ENCODE peak calls at places on chromosomes 2 and 18, in nine cellular contexts. W is tibial nerve, R is B cell, F is fibroblast of lung, P is nephron progenitor cell, A is bronchial epithelial cell, C is ovary, D is RWPE1, T is OCI-LY7. Z is an unnamed sample.

GRCh38 chr2:28052691-28053090 is 162.2 kb downstream of the BABAM2 start:
- DNase-seq in R (no peak), W (no peak), P (no peak), C (no peak), D (no peak), F (peak), A (no peak), T (no peak), Z (no peak)

GRCh38 chr2:76268928-76269327 is 558.2 kb upstream of the GCFC2 start:
- DNase-seq in D (peak), P (no peak), F (peak), A (no peak), C (no peak), W (no peak), R (no peak), T (no peak), Z (no peak)

GRCh38 chr2:134711622-134712125 is 7.1 kb downstream of the TMEM163 start:
- DNase-seq in F (no peak), W (no peak), R (no peak), C (no peak), T (no peak), A (no peak), P (no peak), D (no peak), Z (no peak)

GRCh38 chr2:59233910-59234309 is 992.8 kb upstream of the FANCL start:
- DNase-seq in F (no peak), T (no peak), D (no peak), A (peak), W (no peak), R (no peak), P (no peak), C (no peak), Z (no peak)

GRCh38 chr2:57372237-57372962 is 674.2 kb upstream of the VRK2 start:
- DNase-seq in F (no peak), R (no peak), C (no peak), A (no peak), D (no peak), W (no peak), P (no peak), T (no peak), Z (no peak)

GRCh38 chr2:29613792-29614266 is 307.6 kb downstream of the ALK start:
- DNase-seq in C (no peak), P (no peak), T (no peak), D (no peak), A (no peak), F (no peak), W (no peak), R (no peak), Z (no peak)

GRCh38 chr2:74944987-74945782 is 13.3 kb upstream of the POLE4 start:
- DNase-seq in C (no peak), D (no peak), W (no peak), F (peak), A (peak), R (no peak), P (no peak), T (peak), Z (peak)

GRCh38 chr2:207767461-207768167 is 2.1 kb downstream of the FZD5 start:
- DNase-seq in P (peak), R (no peak), F (peak), C (peak), W (peak), A (peak), D (peak), T (no peak), Z (no peak)

GRCh38 chr18:7978834-7979233 is 411.7 kb downstream of the PTPRM start:
- DNase-seq in A (no peak), T (no peak), F (no peak), W (no peak), P (no peak), R (no peak), C (no peak), D (no peak), Z (no peak)

GRCh38 chr18:7979714-7980113 is 412.6 kb downstream of the PTPRM start:
- DNase-seq in A (no peak), T (no peak), R (no peak), D (no peak), P (no peak), C (no peak), W (no peak), F (no peak), Z (no peak)

GRCh38 chr18:7980661-7981060 is 413.5 kb downstream of the PTPRM start:
- DNase-seq in R (no peak), A (no peak), T (no peak), C (no peak), P (no peak), W (no peak), F (no peak), D (no peak), Z (no peak)

GRCh38 chr18:7982216-7982615 is 415.1 kb downstream of the PTPRM start:
- DNase-seq in T (no peak), R (no peak), W (no peak), P (no peak), A (no peak), D (no peak), F (no peak), C (no peak), Z (no peak)

GRCh38 chr18:7980136-7980535 is 413.0 kb downstream of the PTPRM start:
- DNase-seq in T (peak), R (no peak), W (no peak), D (no peak), A (peak), C (no peak), F (no peak), P (no peak), Z (no peak)
- TF ChIP-seq CTCF in T (peak), R (no peak), W (no peak), D (no peak), A (peak), C (no peak), F (peak), P (no peak), Z (no peak)

GRCh38 chr2:16031848-16032159 is 91.5 kb downstream of the MYCN start:
- DNase-seq in D (no peak), C (no peak), R (no peak), P (no peak), W (no peak), T (no peak), F (no peak), A (no peak), Z (no peak)

GRCh38 chr2:16031055-16031847 is 90.9 kb downstream of the MYCN start:
- DNase-seq in D (no peak), A (no peak), W (no peak), R (no peak), T (no peak), P (no peak), C (no peak), F (no peak), Z (no peak)

GRCh38 chr2:16028644-16029043 is 88.3 kb downstream of the MYCN start:
- DNase-seq in C (no peak), D (no peak), T (no peak), W (no peak), P (no peak), R (no peak), A (no peak), F (no peak), Z (no peak)

GRCh38 chr2:16032282-16033031 is 92.1 kb downstream of the MYCN start:
- DNase-seq in C (no peak), P (no peak), D (no peak), T (no peak), R (no peak), A (no peak), F (no peak), W (no peak), Z (no peak)

DNA sequence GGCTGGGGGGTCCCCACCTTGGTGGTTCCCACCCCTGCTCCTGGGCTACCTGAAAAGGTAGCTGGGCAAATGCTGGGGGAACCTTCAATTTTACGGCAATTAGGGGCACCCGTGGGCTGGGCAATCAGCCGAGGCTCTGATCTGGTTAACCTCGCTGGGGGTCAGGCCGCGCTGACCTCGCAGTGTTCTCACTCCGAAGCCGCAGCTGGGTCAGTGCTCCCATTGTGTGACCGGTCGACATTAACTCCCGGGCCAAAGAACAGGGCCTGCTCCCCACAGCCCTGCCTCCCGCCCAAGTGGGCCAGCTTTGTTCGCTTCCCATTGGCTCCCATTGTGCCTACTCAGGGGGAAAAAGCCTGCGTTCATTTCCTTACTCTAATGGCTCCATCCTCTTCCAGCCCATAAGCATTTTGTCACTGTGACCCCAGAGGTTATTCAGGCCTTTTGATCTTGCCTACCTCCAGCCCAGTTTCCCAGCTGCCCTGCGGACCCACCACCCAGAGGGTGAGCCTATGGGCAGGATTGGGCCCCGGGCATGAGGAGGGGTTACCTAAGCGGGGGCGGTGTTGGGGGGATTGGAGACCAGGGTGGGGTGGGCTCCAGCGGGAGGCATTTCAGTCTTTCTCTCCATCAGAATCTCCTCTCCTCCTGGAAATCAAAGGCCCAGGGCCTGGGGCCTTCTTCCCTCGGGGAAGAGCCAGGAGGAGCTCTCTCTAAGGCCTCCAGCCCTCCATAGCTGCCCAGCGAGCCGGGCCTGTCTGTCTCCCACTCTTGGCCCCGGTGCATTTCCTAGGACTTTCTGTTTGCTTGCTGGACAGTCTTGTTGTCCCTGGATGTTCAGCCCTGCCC is 90.1 kb downstream of the MYCN start:
- DNase-seq in C (no peak), A (no peak), W (no peak), F (no peak), P (peak), D (no peak), R (no peak), T (no peak), Z (no peak)
- TF ChIP-seq CTCF in C (no peak), A (no peak), W (no peak), F (no peak), P (no peak), D (no peak), R (no peak), T (no peak), Z (no peak)

GRCh38 chr2:162795312-162795711 is 43.3 kb downstream of the KCNH7 start:
- DNase-seq in F (no peak), W (no peak), T (no peak), R (no peak), P (no peak), D (no peak), C (no peak), A (peak), Z (no peak)

DNA sequence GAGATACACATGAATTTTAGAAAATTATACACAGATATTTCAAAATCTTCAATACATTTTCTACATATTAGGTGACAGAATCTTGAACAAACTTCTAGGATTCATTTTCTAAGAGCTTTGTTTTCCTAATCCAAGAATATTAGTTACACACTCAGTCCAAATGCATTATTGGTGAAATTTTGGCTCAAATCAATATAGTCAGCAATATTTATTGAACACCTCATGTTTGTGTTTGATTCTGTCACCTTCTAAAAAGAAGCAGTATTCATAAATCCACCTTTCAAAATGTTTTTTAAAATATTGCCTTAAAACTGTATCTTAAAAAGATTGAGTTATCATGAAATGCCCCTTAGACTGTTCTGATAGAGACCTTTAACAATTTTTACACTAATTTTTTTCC is 40.2 kb downstream of the KCNH7 start:
- DNase-seq in P (no peak), F (no peak), C (no peak), W (no peak), R (no peak), D (no peak), T (no peak), A (no peak), Z (no peak)
- TF ChIP-seq CTCF in P (no peak), F (no peak), C (no peak), W (no peak), R (no peak), D (no peak), T (no peak), A (no peak), Z (no peak)

DNA sequence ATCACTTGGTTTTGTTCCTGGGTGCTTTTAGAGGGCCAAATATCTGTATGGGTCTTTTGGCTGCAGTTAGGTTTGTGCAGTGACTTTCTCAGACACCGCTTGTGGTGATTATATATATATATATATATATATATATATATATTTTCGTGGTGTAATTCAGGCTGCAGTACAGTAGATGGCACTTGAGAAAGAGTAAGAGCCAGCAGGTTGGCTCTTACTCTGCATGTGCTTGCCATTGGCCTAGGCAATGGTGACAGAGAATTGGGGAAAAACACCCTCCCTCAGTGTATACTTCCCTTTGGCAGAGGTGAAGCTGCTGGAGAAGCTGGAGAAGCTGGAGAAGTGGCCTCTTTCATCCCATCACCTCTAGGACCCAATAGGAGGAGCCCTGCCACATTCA is 22.2 kb upstream of the MYL1 start:
- DNase-seq in F (no peak), P (no peak), D (no peak), R (no peak), W (no peak), C (no peak), T (no peak), A (no peak), Z (no peak)
- TF ChIP-seq CTCF in F (no peak), P (no peak), D (no peak), R (no peak), W (no peak), C (no peak), T (no peak), A (peak), Z (no peak)

DNA sequence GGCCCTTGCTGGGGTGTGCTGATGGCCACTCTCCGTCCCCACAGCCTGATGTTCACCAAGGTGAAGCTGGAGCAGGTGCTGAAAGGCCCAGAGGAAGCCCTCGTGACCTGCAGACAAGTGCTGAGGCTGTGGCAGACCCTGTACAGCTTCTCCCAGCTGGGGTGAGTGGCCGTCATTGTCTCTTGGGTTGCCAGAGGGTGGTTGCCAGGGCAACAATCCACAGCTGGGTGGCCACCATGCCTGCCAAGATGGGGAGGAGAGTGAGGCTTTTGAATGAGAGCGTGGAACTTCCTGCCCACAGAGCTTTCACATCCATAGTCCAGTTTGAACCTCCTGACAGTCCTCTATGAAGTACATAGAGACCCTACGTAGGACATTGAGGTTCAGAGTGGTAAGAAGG is 108.8 kb downstream of the STPG4 start:
- DNase-seq in P (no peak), T (no peak), F (no peak), A (no peak), W (no peak), C (no peak), R (no peak), D (no peak), Z (no peak)
- TF ChIP-seq CTCF in P (no peak), T (no peak), F (no peak), A (no peak), W (no peak), C (no peak), R (no peak), D (no peak), Z (no peak)

Z was measured in GM10248.